ENCODE peak calls at places on chromosomes 5 and 9, in six cellular contexts. M is AG04449, W is fibroblast of villous mesenchyme, G is BJ, C is body of pancreas, B is A549. H is an unnamed sample.

GRCh38 chr5:135546912-135547311 is 11.1 kb upstream of the NEUROG1 start:
- DNase-seq in M (no peak), W (no peak), G (no peak), C (no peak), B (no peak), H (no peak)

GRCh38 chr9:115296831-115297565 is 179.0 kb upstream of the TNC start:
- DNase-seq in M (no peak), W (peak), G (no peak), C (no peak), B (no peak), H (no peak)

GRCh38 chr5:73233461-73234151 is 60.6 kb downstream of the TMEM174 start:
- DNase-seq in M (no peak), W (no peak), G (no peak), C (no peak), B (no peak), H (no peak)

GRCh38 chr9:137807721-137808703 is 69.6 kb upstream of the CACNA1B start:
- DNase-seq in M (no peak), W (no peak), G (no peak), C (no peak), B (no peak), H (no peak)

GRCh38 chr5:179798771-179799643 is 5.2 kb downstream of the LTC4S start:
- DNase-seq in M (no peak), W (no peak), G (no peak), C (no peak), B (no peak), H (no peak)

GRCh38 chr5:167642779-167643517 is 648.5 kb upstream of the WWC1 start:
- DNase-seq in M (peak), W (peak), G (peak), C (no peak), B (peak), H (no peak)

GRCh38 chr9:20732118-20732517 is 48.1 kb downstream of the FOCAD start:
- DNase-seq in M (peak), W (peak), G (no peak), C (no peak), B (peak), H (no peak)

GRCh38 chr5:14008819-14009311 is 64.4 kb upstream of the DNAH5 start:
- DNase-seq in M (no peak), W (peak), G (no peak), C (peak), B (peak), H (peak)

GRCh38 chr5:154723740-154724505 is 31.3 kb upstream of the LARP1 start:
- DNase-seq in M (no peak), W (peak), G (no peak), C (no peak), B (no peak), H (peak)

GRCh38 chr9:124214116-124214515 is 43.6 kb upstream of the NEK6 start:
- DNase-seq in M (no peak), W (no peak), G (no peak), C (no peak), B (no peak), H (no peak)

GRCh38 chr5:33091571-33092363 is 349.0 kb upstream of the TARS1 start:
- DNase-seq in M (no peak), W (peak), G (peak), C (no peak), B (no peak), H (no peak)

GRCh38 chr9:90099262-90099982 is 494.6 kb downstream of the GADD45G start:
- DNase-seq in M (no peak), W (peak), G (no peak), C (no peak), B (peak), H (no peak)

GRCh38 chr9:69867081-69867814 is 46.6 kb downstream of the CFAP95 start:
- DNase-seq in M (no peak), W (no peak), G (no peak), C (no peak), B (no peak), H (no peak)

GRCh38 chr9:37144762-37145161 is 24.4 kb downstream of the ZCCHC7 start:
- DNase-seq in M (no peak), W (no peak), G (no peak), C (no peak), B (no peak), H (no peak)

GRCh38 chr9:136105398-136106135 is 10.5 kb upstream of the NACC2 start:
- DNase-seq in M (no peak), W (peak), G (no peak), C (no peak), B (no peak), H (no peak)

GRCh38 chr5:58156977-58157701 is 302.7 kb downstream of the PLK2 start:
- DNase-seq in M (no peak), W (no peak), G (no peak), C (peak), B (no peak), H (no peak)

GRCh38 chr9:129111143-129111761 is at the start of gene PTPA:
- DNase-seq in M (no peak), W (peak), G (peak), C (peak), B (peak), H (peak)

GRCh38 chr9:134192951-134193731 is 28.8 kb upstream of the RNU6ATAC start:
- DNase-seq in M (no peak), W (no peak), G (no peak), C (no peak), B (no peak), H (no peak)

GRCh38 chr9:131657456-131657855 is 82.4 kb downstream of the RAPGEF1 start:
- DNase-seq in M (no peak), W (no peak), G (no peak), C (no peak), B (no peak), H (no peak)

GRCh38 chr5:6365142-6365976 is 13.0 kb downstream of the MED10 start:
- DNase-seq in M (no peak), W (peak), G (no peak), C (no peak), B (no peak), H (no peak)

GRCh38 chr9:26261503-26262330 is 583.5 kb upstream of the TUSC1 start:
- DNase-seq in M (no peak), W (peak), G (peak), C (no peak), B (peak), H (no peak)

GRCh38 chr9:81431662-81432061 is 257.7 kb downstream of the TLE1 start:
- DNase-seq in M (peak), W (peak), G (peak), C (no peak), B (no peak), H (no peak)

GRCh38 chr5:121967187-121967586 is 5.4 kb downstream of the SRFBP1 start:
- DNase-seq in M (no peak), W (peak), G (no peak), C (no peak), B (peak), H (no peak)

GRCh38 chr9:91844170-91844569 is 105.9 kb downstream of the ROR2 start:
- DNase-seq in M (no peak), W (no peak), G (no peak), C (no peak), B (no peak), H (no peak)

GRCh38 chr9:87016681-87017080 is 69.4 kb upstream of the GAS1 start:
- DNase-seq in M (no peak), W (no peak), G (no peak), C (no peak), B (no peak), H (no peak)

GRCh38 chr5:62812653-62813329 is 234.2 kb downstream of the LRRC70 start:
- DNase-seq in M (no peak), W (no peak), G (no peak), C (no peak), B (no peak), H (peak)

GRCh38 chr5:54460181-54460919 is 4.9 kb downstream of the HSPB3 start:
- DNase-seq in M (no peak), W (peak), G (no peak), C (no peak), B (peak), H (no peak)

GRCh38 chr9:133619791-133620190 is 10.6 kb upstream of the FAM163B start:
- DNase-seq in M (no peak), W (peak), G (no peak), C (no peak), B (no peak), H (peak)

GRCh38 chr5:1436036-1436435 is 9.2 kb downstream of the SLC6A3 start:
- DNase-seq in M (no peak), W (no peak), G (no peak), C (no peak), B (no peak), H (no peak)

GRCh38 chr9:137064027-137064879 is 6.1 kb downstream of the SAPCD2 start:
- DNase-seq in M (no peak), W (no peak), G (no peak), C (peak), B (peak), H (no peak)

GRCh38 chr5:40165789-40166728 is 513.7 kb upstream of the PTGER4 start:
- DNase-seq in M (no peak), W (peak), G (no peak), C (no peak), B (peak), H (no peak)

GRCh38 chr9:135344915-135345500 is 134.6 kb upstream of the PPP1R26 start:
- DNase-seq in M (no peak), W (no peak), G (no peak), C (no peak), B (no peak), H (no peak)

GRCh38 chr9:137554349-137554748 is 2.7 kb downstream of the MRPL41 start:
- DNase-seq in M (no peak), W (no peak), G (no peak), C (no peak), B (no peak), H (no peak)

GRCh38 chr9:131048332-131048731 is 39.4 kb downstream of the LAMC3 start:
- DNase-seq in M (no peak), W (no peak), G (no peak), C (no peak), B (no peak), H (no peak)

GRCh38 chr9:107249131-107249533 is 33.9 kb upstream of the RAD23B start:
- DNase-seq in M (no peak), W (peak), G (no peak), C (no peak), B (peak), H (no peak)

GRCh38 chr5:36369092-36369737 is 67.5 kb upstream of the RANBP3L start:
- DNase-seq in M (no peak), W (peak), G (no peak), C (peak), B (no peak), H (peak)

GRCh38 chr9:92270511-92270910 is 23.0 kb downstream of the IARS1 start:
- DNase-seq in M (no peak), W (no peak), G (no peak), C (no peak), B (no peak), H (no peak)

GRCh38 chr9:2722715-2723114 is 5.4 kb downstream of the KCNV2 start:
- DNase-seq in M (peak), W (no peak), G (peak), C (no peak), B (no peak), H (no peak)

GRCh38 chr9:93196095-93197055 is 12.4 kb downstream of the WNK2 start:
- DNase-seq in M (no peak), W (no peak), G (no peak), C (no peak), B (no peak), H (no peak)

DNA sequence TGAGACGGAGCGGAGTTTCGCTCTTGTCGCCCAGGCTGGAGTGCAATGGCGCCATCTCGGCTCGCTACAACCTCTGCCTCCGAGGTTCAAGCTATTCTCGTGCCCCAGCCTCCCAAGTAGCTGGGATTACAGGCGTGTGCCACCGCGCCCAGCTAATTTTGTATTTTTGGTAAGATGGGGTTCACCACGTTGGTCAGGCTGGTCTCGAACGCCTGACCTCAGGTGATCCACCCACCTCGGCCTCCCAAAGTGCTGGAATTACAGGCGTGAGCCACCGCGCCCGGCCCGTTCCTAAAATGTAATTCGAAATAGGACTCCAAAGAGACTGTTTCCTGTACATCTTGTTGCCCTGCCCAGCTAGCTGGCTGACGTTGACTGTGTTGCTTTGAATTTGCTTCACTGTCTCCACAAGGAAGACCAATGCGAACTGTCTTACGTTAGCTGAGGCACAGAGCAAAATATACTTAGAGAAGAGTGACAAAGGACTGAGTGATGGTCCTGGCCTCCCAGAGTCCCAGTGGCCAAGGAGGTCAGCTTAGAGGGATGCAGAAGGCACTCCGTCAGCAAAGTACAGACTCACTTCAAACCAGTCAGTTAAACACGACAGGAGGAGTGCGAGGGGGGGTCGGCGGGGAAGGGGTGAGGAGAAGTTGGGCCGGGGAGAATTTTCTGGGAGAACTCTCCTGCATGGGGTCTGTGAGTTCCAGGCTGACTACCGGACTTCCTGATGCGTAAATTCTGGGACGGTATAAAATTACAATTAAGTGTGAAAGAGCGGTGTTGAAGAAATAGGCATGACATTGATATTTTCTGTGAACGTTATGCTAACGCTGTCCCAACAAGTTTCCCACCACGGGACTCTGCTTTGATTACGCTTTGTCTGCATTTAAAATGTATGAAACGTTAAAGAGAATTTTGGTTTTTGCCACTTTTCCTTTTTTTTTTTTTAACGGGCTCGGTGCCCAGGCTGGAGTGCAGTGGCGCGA is 6.8 kb upstream of the TRIM41 start:
- DNase-seq in M (no peak), W (peak), G (no peak), C (no peak), B (peak), H (no peak)
- H3K4me3 ChIP-seq in M (peak), W (peak), G (peak), C (no peak), B (peak), H (peak)

GRCh38 chr9:35274988-35275387 is 113.2 kb downstream of the UNC13B start:
- DNase-seq in M (no peak), W (no peak), G (no peak), C (no peak), B (no peak), H (no peak)
- TF ChIP-seq CTCF in M (no peak), W (no peak), G (no peak), C (no peak), B (no peak), H (no peak)

DNA sequence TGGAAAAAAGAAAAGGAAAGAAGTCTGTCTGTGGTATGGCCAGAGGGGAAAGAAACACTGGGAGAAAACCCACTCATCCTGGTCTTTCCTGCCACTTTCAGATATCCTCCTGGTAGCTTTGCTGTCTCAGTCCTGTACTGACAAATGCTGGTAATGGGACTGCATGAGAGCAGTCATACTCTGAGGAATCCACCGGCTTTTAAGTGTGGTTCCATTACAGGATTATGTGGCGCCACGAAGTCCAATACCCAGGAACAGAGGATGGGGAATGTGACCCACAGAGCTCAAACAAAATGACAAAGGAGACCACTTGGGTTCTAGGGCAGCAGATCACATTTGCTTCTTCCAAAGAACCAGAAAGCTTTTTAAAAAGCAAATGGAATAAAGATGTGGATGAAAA is 26.3 kb upstream of the FBP1 start:
- DNase-seq in M (no peak), W (no peak), G (no peak), C (no peak), B (no peak), H (no peak)
- H3K4me3 ChIP-seq in M (no peak), W (no peak), G (no peak), C (no peak), B (no peak), H (no peak)

DNA sequence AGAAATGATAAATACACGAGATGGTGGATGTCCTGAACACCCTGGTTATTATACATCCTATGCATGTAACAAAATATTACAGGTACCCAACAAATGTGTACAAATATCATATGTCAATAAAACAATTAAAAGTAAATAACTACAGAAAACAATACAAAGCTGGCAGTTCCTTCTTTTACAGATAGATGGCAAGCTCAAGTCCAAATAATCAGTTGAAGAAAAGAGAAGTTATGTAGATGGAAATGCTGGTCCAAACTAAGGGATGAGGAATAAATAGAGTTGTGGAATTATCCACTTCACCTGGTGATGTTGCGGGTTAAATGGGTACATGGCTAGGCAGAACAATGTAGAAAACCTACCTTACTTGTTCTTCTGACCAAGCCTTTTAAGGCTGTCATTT is 79.4 kb downstream of the PALM2AKAP2 start:
- DNase-seq in M (no peak), W (no peak), G (no peak), C (no peak), B (no peak), H (no peak)
- TF ChIP-seq CTCF in M (no peak), W (peak), G (peak), C (no peak), B (no peak), H (peak)